ENCODE peak calls at places on chromosomes 12 and 14, in six cellular contexts. Q, E, W, H, I and S are unnamed samples.

GRCh38 chr14:53054457-53054856 is 98.7 kb downstream of the DDHD1 start:
- DNase-seq in I (peak; percentile 42), E (peak; percentile 22), Q (peak; percentile 88), H (no peak), W (no peak), S (no peak)

GRCh38 chr14:92408186-92408585 is 85.2 kb downstream of the SLC24A4 start:
- DNase-seq in W (no peak), Q (peak; percentile 62), E (no peak), I (peak; percentile 28), H (no peak), S (no peak)

GRCh38 chr12:39605501-39605900 is 14.1 kb downstream of the ABCD2 start:
- DNase-seq in H (no peak), W (no peak), E (peak; percentile 7), Q (peak; percentile 4), I (peak; percentile 66), S (no peak)

GRCh38 chr12:99152337-99152736 is 495.2 kb upstream of the GARIN6 start:
- DNase-seq in W (no peak), H (no peak), I (no peak), Q (no peak), E (no peak), S (no peak)

GRCh38 chr12:46557539-46558373 is 185.2 kb upstream of the SLC38A2 start:
- DNase-seq in Q (peak; percentile 74), H (no peak), E (no peak), I (peak; percentile 81), W (no peak), S (no peak)

GRCh38 chr12:57008113-57008687 is 1.9 kb upstream of the ZBTB39 start:
- DNase-seq in E (peak; percentile 50), I (peak; percentile 69), Q (peak; percentile 76), W (no peak), H (peak; percentile 79), S (no peak)

GRCh38 chr12:64903738-64904137 is 79.3 kb downstream of the TBC1D30 start:
- DNase-seq in Q (peak; percentile 41), E (no peak), I (peak; percentile 62), H (no peak), W (no peak), S (no peak)

GRCh38 chr12:80053048-80053790 is 46.1 kb upstream of the OTOGL start:
- DNase-seq in Q (peak; percentile 95), W (peak; percentile 66), H (no peak), E (peak; percentile 87), I (no peak), S (no peak)

GRCh38 chr14:73750161-73750901 is 36.1 kb upstream of the PNMA1 start:
- DNase-seq in W (no peak), Q (no peak), H (no peak), E (no peak), I (no peak), S (no peak)

GRCh38 chr12:129893691-129894090 is 10.1 kb downstream of the TMEM132D start:
- DNase-seq in I (no peak), Q (no peak), E (no peak), W (no peak), H (no peak), S (peak; percentile 57)

GRCh38 chr14:22163051-22163450 is 426.0 kb downstream of the DAD1 start:
- DNase-seq in W (no peak), Q (no peak), H (no peak), I (peak; percentile 39), E (no peak), S (no peak)

GRCh38 chr14:71751264-71751663 is 181.0 kb upstream of the RGS6 start:
- DNase-seq in E (peak; percentile 49), Q (no peak), W (no peak), I (no peak), H (no peak), S (peak; percentile 48)

GRCh38 chr12:8081228-8081920 is 700 bp upstream of the NECAP1 start:
- DNase-seq in I (peak; percentile 19), E (no peak), H (peak; percentile 6), Q (peak; percentile 39), W (no peak), S (no peak)

GRCh38 chr12:123389560-123390351 is 5.8 kb downstream of the KMT5A start:
- DNase-seq in H (no peak), I (peak; percentile 64), Q (peak; percentile 71), W (no peak), E (no peak), S (no peak)

GRCh38 chr12:113222730-113223531 is 1.7 kb downstream of the TPCN1 start:
- DNase-seq in W (peak; percentile 83), I (peak; percentile 62), E (peak; percentile 69), Q (peak; percentile 84), H (peak; percentile 94), S (no peak)

GRCh38 chr12:49051373-49051764 is 9.2 kb downstream of the KMT2D start:
- DNase-seq in W (no peak), H (no peak), Q (no peak), I (no peak), E (no peak), S (no peak)

GRCh38 chr12:80655751-80656150 is 51.7 kb upstream of the MYF6 start:
- DNase-seq in E (no peak), I (no peak), Q (peak; percentile 40), H (no peak), W (no peak), S (no peak)

GRCh38 chr14:100135784-100136183 is 23.7 kb downstream of the DEGS2 start:
- DNase-seq in H (no peak), W (no peak), E (no peak), Q (no peak), I (no peak), S (no peak)

GRCh38 chr14:101088395-101088667 is 184.8 kb upstream of the RTL1 start:
- DNase-seq in H (no peak), E (no peak), W (peak; percentile 34), Q (no peak), I (no peak), S (no peak)

GRCh38 chr12:127479256-127479655 is 787.7 kb upstream of the TMEM132C start:
- DNase-seq in Q (no peak), H (no peak), W (no peak), E (no peak), I (no peak), S (no peak)

GRCh38 chr12:104573-105081 is 38.1 kb downstream of the IQSEC3 start:
- DNase-seq in H (no peak), I (no peak), W (no peak), Q (peak; percentile 14), E (no peak), S (no peak)

GRCh38 chr12:110917467-110917866 is 2.9 kb downstream of the MYL2 start:
- DNase-seq in W (no peak), Q (peak; percentile 11), I (peak; percentile 89), H (peak; percentile 70), E (peak; percentile 55), S (no peak)

GRCh38 chr12:120710805-120711296 is 593 bp downstream of the UNC119B start:
- DNase-seq in E (no peak), W (no peak), H (no peak), I (peak; percentile 17), Q (peak; percentile 44), S (no peak)

GRCh38 chr14:80491131-80491530 is 279.8 kb upstream of the DIO2 start:
- DNase-seq in W (no peak), H (no peak), I (no peak), E (peak; percentile 22), Q (peak; percentile 87), S (no peak)

GRCh38 chr14:68458840-68459469 is 333.9 kb downstream of the ZFP36L1 start:
- DNase-seq in E (peak; percentile 62), I (peak; percentile 87), Q (peak; percentile 83), W (no peak), H (peak; percentile 100), S (no peak)

GRCh38 chr12:130375888-130376287 is 38.2 kb downstream of the PIWIL1 start:
- DNase-seq in H (no peak), E (no peak), W (no peak), Q (no peak), I (no peak), S (no peak)

GRCh38 chr12:5966486-5967095 is 21.5 kb upstream of the ANO2 start:
- DNase-seq in Q (no peak), E (no peak), I (no peak), H (no peak), W (no peak), S (no peak)
- TF ChIP-seq CTCF in Q (no peak), E (no peak), I (no peak), H (no peak), W (no peak), S (no peak)

GRCh38 chr12:59179231-59179630 is 258.9 kb upstream of the LRIG3 start:
- DNase-seq in H (no peak), W (no peak), I (no peak), Q (no peak), E (no peak), S (no peak)

GRCh38 chr12:59173696-59174095 is 253.4 kb upstream of the LRIG3 start:
- DNase-seq in H (no peak), Q (peak; percentile 16), I (peak; percentile 6), W (no peak), E (no peak), S (no peak)
- TF ChIP-seq CTCF in H (no peak), Q (peak; percentile 36), I (peak; percentile 28), W (no peak), E (peak; percentile 52), S (peak; percentile 48)

DNA sequence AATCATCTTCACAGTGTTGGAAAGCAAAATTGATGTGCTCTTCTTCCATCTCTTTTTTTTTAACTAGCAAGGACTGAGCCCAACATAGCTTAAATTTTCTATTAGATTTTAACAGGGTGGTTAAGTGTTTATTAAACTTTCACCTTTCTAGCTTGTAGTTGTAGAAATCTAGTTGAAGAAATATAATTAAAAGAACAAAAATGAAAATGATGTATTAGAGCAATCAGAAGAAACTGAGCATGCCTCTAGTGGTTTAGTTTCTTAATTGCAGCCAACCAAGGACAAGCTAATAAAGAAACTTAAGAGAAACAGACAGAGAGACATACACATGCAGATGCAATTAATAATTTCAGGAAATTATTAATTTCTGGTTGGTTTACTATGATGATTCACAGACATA is 673.0 kb upstream of the LMO3 start:
- DNase-seq in H (no peak), W (no peak), E (no peak), Q (no peak), I (peak; percentile 19), S (no peak)
- TF ChIP-seq CTCF in H (peak; percentile 40), W (no peak), E (no peak), Q (no peak), I (peak; percentile 48), S (peak; percentile 6)

GRCh38 chr12:101876861-101877815 is at the start of gene DRAM1:
- DNase-seq in I (peak; percentile 94), W (peak; percentile 92), E (peak; percentile 86), Q (peak; percentile 98), H (peak; percentile 92), S (peak; percentile 96)
- TF ChIP-seq CTCF in I (no peak), W (peak; percentile 14), E (no peak), Q (no peak), H (peak; percentile 20), S (no peak)